ENCODE peak calls at places on chromosomes 2 and 18, in six cellular contexts. One of them, this sample, is unnamed.

GRCh38 chr2:191274404-191274803 is 29.2 kb downstream of the MYO1B start:
- DNase-seq in bronchial epithelial cell: no peak
- DNase-seq in astrocyte of the cerebellum: no peak
- DNase-seq in neural progenitor cell: no peak
- DNase-seq in fibroblast of the aortic adventitia: no peak
- DNase-seq in IMR-90: no peak
- DNase-seq in this sample: no peak

GRCh38 chr2:112688086-112688880 is 32.5 kb upstream of the NT5DC4 start:
- DNase-seq in bronchial epithelial cell: no peak
- DNase-seq in astrocyte of the cerebellum: no peak
- DNase-seq in neural progenitor cell: no peak
- DNase-seq in fibroblast of the aortic adventitia: no peak
- DNase-seq in IMR-90: no peak
- DNase-seq in this sample: no peak

GRCh38 chr18:8750954-8751415 is 45.6 kb downstream of the MTCL1 start:
- DNase-seq in bronchial epithelial cell: peak; percentile 68
- DNase-seq in astrocyte of the cerebellum: peak; percentile 60
- DNase-seq in neural progenitor cell: no peak
- DNase-seq in fibroblast of the aortic adventitia: peak; percentile 81
- DNase-seq in IMR-90: peak; percentile 96
- DNase-seq in this sample: no peak

GRCh38 chr2:201969241-201969937 is 64.3 kb upstream of the FZD7 start:
- DNase-seq in bronchial epithelial cell: no peak
- DNase-seq in astrocyte of the cerebellum: no peak
- DNase-seq in neural progenitor cell: no peak
- DNase-seq in fibroblast of the aortic adventitia: no peak
- DNase-seq in IMR-90: no peak
- DNase-seq in this sample: no peak

GRCh38 chr2:67215214-67215613 is 181.9 kb upstream of the ETAA1 start:
- DNase-seq in bronchial epithelial cell: peak; percentile 58
- DNase-seq in astrocyte of the cerebellum: peak; percentile 28
- DNase-seq in neural progenitor cell: peak; percentile 37
- DNase-seq in fibroblast of the aortic adventitia: peak; percentile 59
- DNase-seq in IMR-90: peak; percentile 92
- DNase-seq in this sample: peak; percentile 46

GRCh38 chr2:105262662-105263091 is 21.1 kb downstream of the GPR45 start:
- DNase-seq in bronchial epithelial cell: peak; percentile 62
- DNase-seq in astrocyte of the cerebellum: no peak
- DNase-seq in neural progenitor cell: no peak
- DNase-seq in fibroblast of the aortic adventitia: no peak
- DNase-seq in IMR-90: no peak
- DNase-seq in this sample: peak; percentile 14

GRCh38 chr2:18244840-18245239 is 315.6 kb downstream of the RDH14 start:
- DNase-seq in bronchial epithelial cell: no peak
- DNase-seq in astrocyte of the cerebellum: no peak
- DNase-seq in neural progenitor cell: no peak
- DNase-seq in fibroblast of the aortic adventitia: no peak
- DNase-seq in IMR-90: no peak
- DNase-seq in this sample: no peak

GRCh38 chr18:28167835-28168349 is 9.0 kb downstream of the CDH2 start:
- DNase-seq in bronchial epithelial cell: no peak
- DNase-seq in astrocyte of the cerebellum: no peak
- DNase-seq in neural progenitor cell: no peak
- DNase-seq in fibroblast of the aortic adventitia: no peak
- DNase-seq in IMR-90: no peak
- DNase-seq in this sample: no peak

GRCh38 chr2:20672191-20672951 is 5.4 kb downstream of the GDF7 start:
- DNase-seq in bronchial epithelial cell: no peak
- DNase-seq in astrocyte of the cerebellum: no peak
- DNase-seq in neural progenitor cell: peak; percentile 54
- DNase-seq in fibroblast of the aortic adventitia: no peak
- DNase-seq in IMR-90: no peak
- DNase-seq in this sample: no peak

GRCh38 chr2:10253596-10254372 is 48.9 kb upstream of the HPCAL1 start:
- DNase-seq in bronchial epithelial cell: no peak
- DNase-seq in astrocyte of the cerebellum: no peak
- DNase-seq in neural progenitor cell: no peak
- DNase-seq in fibroblast of the aortic adventitia: no peak
- DNase-seq in IMR-90: no peak
- DNase-seq in this sample: no peak

GRCh38 chr2:127220102-127220806 is at the start of gene CYP27C1:
- DNase-seq in bronchial epithelial cell: no peak
- DNase-seq in astrocyte of the cerebellum: no peak
- DNase-seq in neural progenitor cell: peak; percentile 81
- DNase-seq in fibroblast of the aortic adventitia: peak; percentile 8
- DNase-seq in IMR-90: no peak
- DNase-seq in this sample: no peak

GRCh38 chr2:3644891-3645605 is 13.0 kb upstream of the ALLC start:
- DNase-seq in bronchial epithelial cell: no peak
- DNase-seq in astrocyte of the cerebellum: no peak
- DNase-seq in neural progenitor cell: no peak
- DNase-seq in fibroblast of the aortic adventitia: no peak
- DNase-seq in IMR-90: no peak
- DNase-seq in this sample: no peak

GRCh38 chr18:43875496-43875895 is 598.2 kb upstream of the SYT4 start:
- DNase-seq in bronchial epithelial cell: no peak
- DNase-seq in astrocyte of the cerebellum: no peak
- DNase-seq in neural progenitor cell: no peak
- DNase-seq in fibroblast of the aortic adventitia: peak; percentile 43
- DNase-seq in IMR-90: no peak
- DNase-seq in this sample: no peak

GRCh38 chr2:207423886-207424285 is 105.9 kb upstream of the CREB1 start:
- DNase-seq in bronchial epithelial cell: peak; percentile 77
- DNase-seq in astrocyte of the cerebellum: peak; percentile 91
- DNase-seq in neural progenitor cell: no peak
- DNase-seq in fibroblast of the aortic adventitia: peak; percentile 87
- DNase-seq in IMR-90: peak; percentile 98
- DNase-seq in this sample: peak; percentile 83

GRCh38 chr2:8087480-8087840 is 594.4 kb upstream of the ID2 start:
- DNase-seq in bronchial epithelial cell: no peak
- DNase-seq in astrocyte of the cerebellum: no peak
- DNase-seq in neural progenitor cell: no peak
- DNase-seq in fibroblast of the aortic adventitia: peak; percentile 82
- DNase-seq in IMR-90: no peak
- DNase-seq in this sample: no peak

GRCh38 chr2:215369191-215369760 is 57.4 kb downstream of the ATIC start:
- DNase-seq in bronchial epithelial cell: no peak
- DNase-seq in astrocyte of the cerebellum: no peak
- DNase-seq in neural progenitor cell: no peak
- DNase-seq in fibroblast of the aortic adventitia: peak; percentile 75
- DNase-seq in IMR-90: peak; percentile 53
- DNase-seq in this sample: no peak

GRCh38 chr2:1854747-1855146 is 110.4 kb upstream of the PXDN start:
- DNase-seq in bronchial epithelial cell: no peak
- DNase-seq in astrocyte of the cerebellum: peak; percentile 56
- DNase-seq in neural progenitor cell: peak; percentile 86
- DNase-seq in fibroblast of the aortic adventitia: peak; percentile 53
- DNase-seq in IMR-90: peak; percentile 11
- DNase-seq in this sample: peak; percentile 6

GRCh38 chr18:71036783-71037182 is 747.9 kb downstream of the SOCS6 start:
- DNase-seq in bronchial epithelial cell: peak; percentile 9
- DNase-seq in astrocyte of the cerebellum: no peak
- DNase-seq in neural progenitor cell: no peak
- DNase-seq in fibroblast of the aortic adventitia: peak; percentile 96
- DNase-seq in IMR-90: peak; percentile 59
- DNase-seq in this sample: peak; percentile 8

GRCh38 chr2:151287513-151288250 is 1.8 kb downstream of the NMI start:
- DNase-seq in bronchial epithelial cell: no peak
- DNase-seq in astrocyte of the cerebellum: no peak
- DNase-seq in neural progenitor cell: no peak
- DNase-seq in fibroblast of the aortic adventitia: no peak
- DNase-seq in IMR-90: no peak
- DNase-seq in this sample: no peak

GRCh38 chr2:239249781-239250180 is 151.0 kb downstream of the HDAC4 start:
- DNase-seq in bronchial epithelial cell: no peak
- DNase-seq in astrocyte of the cerebellum: no peak
- DNase-seq in neural progenitor cell: no peak
- DNase-seq in fibroblast of the aortic adventitia: peak; percentile 71
- DNase-seq in IMR-90: peak; percentile 93
- DNase-seq in this sample: no peak

GRCh38 chr2:234913208-234913626 is 38.6 kb upstream of the SH3BP4 start:
- DNase-seq in bronchial epithelial cell: no peak
- DNase-seq in astrocyte of the cerebellum: peak; percentile 27
- DNase-seq in neural progenitor cell: no peak
- DNase-seq in fibroblast of the aortic adventitia: no peak
- DNase-seq in IMR-90: peak; percentile 69
- DNase-seq in this sample: no peak

GRCh38 chr2:38666578-38666926 is 638 bp downstream of the GALM start:
- DNase-seq in bronchial epithelial cell: no peak
- DNase-seq in astrocyte of the cerebellum: no peak
- DNase-seq in neural progenitor cell: no peak
- DNase-seq in fibroblast of the aortic adventitia: peak; percentile 40
- DNase-seq in IMR-90: peak; percentile 32
- DNase-seq in this sample: no peak

DNA sequence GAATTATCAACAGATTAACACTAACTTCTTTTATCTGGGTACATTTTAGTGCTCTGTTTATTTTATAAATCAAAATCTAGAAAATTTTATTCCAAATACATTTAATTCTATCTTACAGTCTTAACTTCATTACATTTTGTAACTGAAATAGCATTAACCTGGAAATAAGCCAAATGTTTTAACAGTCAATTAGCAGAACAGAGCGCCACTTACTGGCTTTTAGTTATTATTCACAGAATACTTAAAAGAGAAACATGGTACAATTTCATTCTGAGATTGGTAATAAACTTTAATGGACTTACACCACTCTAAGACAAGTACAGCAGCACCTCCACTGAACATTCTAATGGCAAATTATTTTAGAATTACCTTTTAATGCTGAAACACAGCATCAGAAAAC is 38.6 kb downstream of the SS18 start:
- DNase-seq in bronchial epithelial cell: no peak
- DNase-seq in astrocyte of the cerebellum: no peak
- DNase-seq in neural progenitor cell: no peak
- DNase-seq in fibroblast of the aortic adventitia: no peak
- DNase-seq in IMR-90: no peak
- DNase-seq in this sample: no peak
- TF ChIP-seq CTCF in bronchial epithelial cell: no peak
- TF ChIP-seq CTCF in astrocyte of the cerebellum: no peak
- TF ChIP-seq CTCF in neural progenitor cell: no peak
- TF ChIP-seq CTCF in fibroblast of the aortic adventitia: no peak
- TF ChIP-seq CTCF in IMR-90: no peak
- TF ChIP-seq CTCF in this sample: no peak

DNA sequence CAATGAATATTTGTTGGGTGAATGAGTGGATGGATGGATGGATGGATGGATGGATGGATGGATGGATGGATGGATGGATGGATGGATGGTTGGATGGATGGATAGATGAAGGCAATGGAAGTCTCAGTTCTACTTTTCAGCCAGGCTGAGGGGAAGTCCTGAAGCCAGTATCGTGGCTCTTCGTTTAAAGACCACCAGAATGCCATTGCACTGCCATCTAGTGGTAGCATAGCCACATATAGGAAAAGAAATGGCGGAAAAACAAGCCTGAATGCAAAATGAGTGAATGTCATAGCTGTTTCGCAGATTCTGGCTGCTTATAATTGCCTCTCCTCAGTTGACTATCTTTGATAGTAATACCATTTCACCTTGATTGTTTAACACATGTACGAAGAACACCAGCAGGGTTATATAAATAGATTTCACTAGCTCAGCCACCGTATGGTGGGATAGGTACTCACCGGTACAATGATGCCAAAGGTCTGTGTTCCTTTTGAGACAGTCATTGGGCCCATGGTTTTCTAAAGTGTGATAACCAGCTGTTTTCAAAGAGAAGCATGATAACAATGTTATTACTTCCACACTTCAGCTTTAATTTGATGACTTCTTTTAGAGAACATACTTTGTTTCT is 62.3 kb upstream of the GREB1L start:
- DNase-seq in bronchial epithelial cell: peak; percentile 44
- DNase-seq in astrocyte of the cerebellum: peak; percentile 49
- DNase-seq in neural progenitor cell: peak; percentile 85
- DNase-seq in fibroblast of the aortic adventitia: peak; percentile 84
- DNase-seq in IMR-90: peak; percentile 73
- DNase-seq in this sample: peak; percentile 42
- TF ChIP-seq CTCF in bronchial epithelial cell: peak; percentile 75
- TF ChIP-seq CTCF in astrocyte of the cerebellum: peak; percentile 81
- TF ChIP-seq CTCF in neural progenitor cell: peak; percentile 89
- TF ChIP-seq CTCF in fibroblast of the aortic adventitia: peak; percentile 81
- TF ChIP-seq CTCF in IMR-90: peak; percentile 81
- TF ChIP-seq CTCF in this sample: peak; percentile 82

GRCh38 chr18:58046794-58047555 is 2.9 kb downstream of the NEDD4L start:
- DNase-seq in bronchial epithelial cell: peak; percentile 7
- DNase-seq in astrocyte of the cerebellum: no peak
- DNase-seq in neural progenitor cell: no peak
- DNase-seq in fibroblast of the aortic adventitia: no peak
- DNase-seq in IMR-90: no peak
- DNase-seq in this sample: no peak
- TF ChIP-seq CTCF in bronchial epithelial cell: no peak
- TF ChIP-seq CTCF in astrocyte of the cerebellum: no peak
- TF ChIP-seq CTCF in neural progenitor cell: peak; percentile 13
- TF ChIP-seq CTCF in fibroblast of the aortic adventitia: no peak
- TF ChIP-seq CTCF in IMR-90: no peak
- TF ChIP-seq CTCF in this sample: no peak

GRCh38 chr2:175233135-175233719 is 51.7 kb upstream of the ATP5MC3 start:
- DNase-seq in bronchial epithelial cell: peak; percentile 79
- DNase-seq in astrocyte of the cerebellum: peak; percentile 4
- DNase-seq in neural progenitor cell: no peak
- DNase-seq in fibroblast of the aortic adventitia: peak; percentile 32
- DNase-seq in IMR-90: peak; percentile 89
- DNase-seq in this sample: peak; percentile 43
- TF ChIP-seq CTCF in bronchial epithelial cell: no peak
- TF ChIP-seq CTCF in astrocyte of the cerebellum: no peak
- TF ChIP-seq CTCF in neural progenitor cell: no peak
- TF ChIP-seq CTCF in fibroblast of the aortic adventitia: no peak
- TF ChIP-seq CTCF in IMR-90: no peak
- TF ChIP-seq CTCF in this sample: no peak

GRCh38 chr2:120855855-120856405 is 120.3 kb downstream of the GLI2 start:
- DNase-seq in bronchial epithelial cell: no peak
- DNase-seq in astrocyte of the cerebellum: no peak
- DNase-seq in neural progenitor cell: no peak
- DNase-seq in fibroblast of the aortic adventitia: no peak
- DNase-seq in IMR-90: no peak
- DNase-seq in this sample: no peak

GRCh38 chr2:120857422-120857821 is 121.8 kb downstream of the GLI2 start:
- DNase-seq in bronchial epithelial cell: no peak
- DNase-seq in astrocyte of the cerebellum: no peak
- DNase-seq in neural progenitor cell: no peak
- DNase-seq in fibroblast of the aortic adventitia: no peak
- DNase-seq in IMR-90: no peak
- DNase-seq in this sample: no peak

GRCh38 chr2:120857931-120858330 is 122.3 kb downstream of the GLI2 start:
- DNase-seq in bronchial epithelial cell: no peak
- DNase-seq in astrocyte of the cerebellum: no peak
- DNase-seq in neural progenitor cell: no peak
- DNase-seq in fibroblast of the aortic adventitia: no peak
- DNase-seq in IMR-90: no peak
- DNase-seq in this sample: no peak

GRCh38 chr2:120854766-120855530 is 119.3 kb downstream of the GLI2 start:
- DNase-seq in bronchial epithelial cell: no peak
- DNase-seq in astrocyte of the cerebellum: no peak
- DNase-seq in neural progenitor cell: no peak
- DNase-seq in fibroblast of the aortic adventitia: no peak
- DNase-seq in IMR-90: no peak
- DNase-seq in this sample: no peak

DNA sequence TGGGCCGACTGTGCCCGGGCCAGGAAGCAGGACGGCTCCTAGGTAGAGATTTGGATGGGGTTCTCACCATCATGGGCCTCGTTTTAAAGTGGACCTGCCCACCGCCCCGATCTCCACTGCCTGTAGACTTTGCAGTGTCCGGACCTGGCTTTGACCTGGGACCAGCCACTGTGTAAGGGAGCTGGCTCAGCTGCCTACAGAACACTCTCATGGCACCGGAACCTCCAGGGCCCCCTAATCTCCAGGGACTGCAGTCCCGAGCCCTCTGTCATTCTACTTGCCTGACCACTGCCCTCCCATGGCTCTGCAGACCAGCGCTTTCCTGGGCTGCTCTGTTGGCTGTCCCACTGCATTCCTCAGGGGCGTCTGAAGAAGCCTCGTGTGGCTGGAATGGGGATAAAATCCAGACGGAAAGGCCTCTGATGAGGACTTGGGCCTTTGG is 120.8 kb downstream of the GLI2 start:
- DNase-seq in bronchial epithelial cell: no peak
- DNase-seq in astrocyte of the cerebellum: no peak
- DNase-seq in neural progenitor cell: peak; percentile 78
- DNase-seq in fibroblast of the aortic adventitia: peak; percentile 67
- DNase-seq in IMR-90: peak; percentile 63
- DNase-seq in this sample: no peak
- TF ChIP-seq CTCF in bronchial epithelial cell: peak; percentile 1
- TF ChIP-seq CTCF in astrocyte of the cerebellum: peak; percentile 53
- TF ChIP-seq CTCF in neural progenitor cell: peak; percentile 41
- TF ChIP-seq CTCF in fibroblast of the aortic adventitia: peak; percentile 46
- TF ChIP-seq CTCF in IMR-90: peak; percentile 59
- TF ChIP-seq CTCF in this sample: no peak

This sample was measured in mammary epithelial cell.